ENCODE peak calls at places on chromosomes 16 and 17, in eight cellular contexts. One of them, this sample, is unnamed.

GRCh38 chr16:14628806-14629611 is 1.1 kb downstream of the PARN start:
- DNase-seq in RPMI7951: peak; percentile 14
- DNase-seq in heart left ventricle: no peak
- DNase-seq in EH: peak; percentile 15
- DNase-seq in esophagus muscularis mucosa: no peak
- DNase-seq in hepatocyte: no peak
- DNase-seq in CD4-positive, alpha-beta T cell: no peak
- DNase-seq in H4: no peak
- DNase-seq in this sample: no peak

GRCh38 chr16:66265556-66266133 is 100.8 kb upstream of the CDH5 start:
- DNase-seq in hepatocyte: peak; percentile 2
- DNase-seq in CD4-positive, alpha-beta T cell: no peak
- DNase-seq in heart left ventricle: no peak
- DNase-seq in RPMI7951: no peak
- DNase-seq in EH: no peak
- DNase-seq in H4: no peak
- DNase-seq in esophagus muscularis mucosa: no peak
- DNase-seq in this sample: no peak

GRCh38 chr17:9522074-9522473 is 53.5 kb downstream of the STX8 start:
- DNase-seq in heart left ventricle: peak; percentile 16
- DNase-seq in H4: peak; percentile 14
- DNase-seq in CD4-positive, alpha-beta T cell: no peak
- DNase-seq in EH: peak; percentile 56
- DNase-seq in esophagus muscularis mucosa: no peak
- DNase-seq in hepatocyte: peak; percentile 62
- DNase-seq in RPMI7951: peak; percentile 39
- DNase-seq in this sample: peak; percentile 15

GRCh38 chr16:19926449-19927390 is 42.1 kb upstream of the GPRC5B start:
- DNase-seq in heart left ventricle: no peak
- DNase-seq in hepatocyte: peak; percentile 53
- DNase-seq in esophagus muscularis mucosa: no peak
- DNase-seq in EH: peak; percentile 61
- DNase-seq in RPMI7951: peak; percentile 79
- DNase-seq in CD4-positive, alpha-beta T cell: no peak
- DNase-seq in H4: peak; percentile 82
- DNase-seq in this sample: no peak

GRCh38 chr17:20074489-20074888 is 65.3 kb downstream of the SPECC1 start:
- DNase-seq in esophagus muscularis mucosa: no peak
- DNase-seq in hepatocyte: no peak
- DNase-seq in heart left ventricle: no peak
- DNase-seq in EH: no peak
- DNase-seq in CD4-positive, alpha-beta T cell: no peak
- DNase-seq in RPMI7951: no peak
- DNase-seq in H4: no peak
- DNase-seq in this sample: no peak

GRCh38 chr17:4833941-4834501 is 881 bp downstream of the MINK1 start:
- DNase-seq in hepatocyte: peak; percentile 68
- DNase-seq in esophagus muscularis mucosa: no peak
- DNase-seq in H4: peak; percentile 69
- DNase-seq in RPMI7951: peak; percentile 40
- DNase-seq in CD4-positive, alpha-beta T cell: no peak
- DNase-seq in EH: peak; percentile 78
- DNase-seq in heart left ventricle: peak; percentile 26
- DNase-seq in this sample: no peak

GRCh38 chr16:49608801-49609200 is 235.2 kb downstream of the C16orf78 start:
- DNase-seq in EH: peak; percentile 76
- DNase-seq in CD4-positive, alpha-beta T cell: no peak
- DNase-seq in hepatocyte: peak; percentile 60
- DNase-seq in heart left ventricle: no peak
- DNase-seq in esophagus muscularis mucosa: no peak
- DNase-seq in H4: peak; percentile 24
- DNase-seq in RPMI7951: peak; percentile 25
- DNase-seq in this sample: no peak

GRCh38 chr16:24151482-24151939 is 104.6 kb upstream of the CACNG3 start:
- DNase-seq in RPMI7951: peak; percentile 62
- DNase-seq in hepatocyte: no peak
- DNase-seq in esophagus muscularis mucosa: no peak
- DNase-seq in CD4-positive, alpha-beta T cell: peak; percentile 8
- DNase-seq in EH: no peak
- DNase-seq in H4: peak; percentile 62
- DNase-seq in heart left ventricle: no peak
- DNase-seq in this sample: no peak

GRCh38 chr17:1714980-1715802 is 5.0 kb upstream of the TLCD2 start:
- DNase-seq in RPMI7951: peak; percentile 90
- DNase-seq in H4: peak; percentile 82
- DNase-seq in CD4-positive, alpha-beta T cell: peak; percentile 28
- DNase-seq in esophagus muscularis mucosa: peak; percentile 97
- DNase-seq in heart left ventricle: peak; percentile 94
- DNase-seq in EH: peak; percentile 96
- DNase-seq in hepatocyte: peak; percentile 95
- DNase-seq in this sample: peak; percentile 99

GRCh38 chr17:45311762-45312476 is 4.9 kb downstream of the MAP3K14 start:
- DNase-seq in hepatocyte: peak; percentile 90
- DNase-seq in H4: peak; percentile 80
- DNase-seq in CD4-positive, alpha-beta T cell: peak; percentile 64
- DNase-seq in esophagus muscularis mucosa: no peak
- DNase-seq in heart left ventricle: peak; percentile 63
- DNase-seq in EH: peak; percentile 71
- DNase-seq in RPMI7951: peak; percentile 88
- DNase-seq in this sample: peak; percentile 96

GRCh38 chr17:48505788-48506187 is 25.0 kb downstream of the HOXB1 start:
- DNase-seq in CD4-positive, alpha-beta T cell: peak; percentile 39
- DNase-seq in EH: peak; percentile 77
- DNase-seq in H4: peak; percentile 86
- DNase-seq in heart left ventricle: no peak
- DNase-seq in hepatocyte: peak; percentile 65
- DNase-seq in RPMI7951: peak; percentile 91
- DNase-seq in esophagus muscularis mucosa: no peak
- DNase-seq in this sample: no peak

GRCh38 chr16:24810951-24811843 is 34.6 kb upstream of the SLC5A11 start:
- DNase-seq in heart left ventricle: no peak
- DNase-seq in esophagus muscularis mucosa: no peak
- DNase-seq in H4: no peak
- DNase-seq in RPMI7951: no peak
- DNase-seq in CD4-positive, alpha-beta T cell: no peak
- DNase-seq in hepatocyte: no peak
- DNase-seq in EH: peak; percentile 4
- DNase-seq in this sample: no peak

GRCh38 chr16:9913604-9914330 is 268.5 kb downstream of the GRIN2A start:
- DNase-seq in EH: no peak
- DNase-seq in H4: no peak
- DNase-seq in esophagus muscularis mucosa: no peak
- DNase-seq in heart left ventricle: no peak
- DNase-seq in RPMI7951: no peak
- DNase-seq in CD4-positive, alpha-beta T cell: no peak
- DNase-seq in hepatocyte: no peak
- DNase-seq in this sample: no peak

GRCh38 chr16:84314814-84315213 is 20.1 kb downstream of the WFDC1 start:
- DNase-seq in EH: peak; percentile 44
- DNase-seq in heart left ventricle: no peak
- DNase-seq in RPMI7951: no peak
- DNase-seq in esophagus muscularis mucosa: no peak
- DNase-seq in hepatocyte: no peak
- DNase-seq in CD4-positive, alpha-beta T cell: no peak
- DNase-seq in H4: no peak
- DNase-seq in this sample: no peak